ENCODE peak calls at places on chromosomes 13 and 19, in eight cellular contexts. One of them, this sample, is unnamed. For H3K27me3, the result is how much of the 10 kb centered on the place peaks cover.

GRCh38 chr19:741506-742131 is 9.3 kb upstream of the MISP start:
- DNase-seq in CD4-positive, alpha-beta T cell: no peak
- DNase-seq in esophagus squamous epithelium: no peak
- DNase-seq in adrenal gland: no peak
- DNase-seq in bronchial epithelial cell: no peak
- DNase-seq in breast epithelium: no peak
- DNase-seq in H1: no peak
- DNase-seq in heart right ventricle: no peak
- DNase-seq in this sample: no peak

GRCh38 chr13:101751488-101751887 is 299.0 kb downstream of the ITGBL1 start:
- DNase-seq in CD4-positive, alpha-beta T cell: no peak
- DNase-seq in esophagus squamous epithelium: no peak
- DNase-seq in adrenal gland: no peak
- DNase-seq in bronchial epithelial cell: peak
- DNase-seq in breast epithelium: no peak
- DNase-seq in H1: no peak
- DNase-seq in heart right ventricle: no peak
- DNase-seq in this sample: no peak

GRCh38 chr19:35903550-35904179 is 1.3 kb downstream of the HCST start:
- DNase-seq in CD4-positive, alpha-beta T cell: peak
- DNase-seq in esophagus squamous epithelium: peak
- DNase-seq in adrenal gland: peak
- DNase-seq in bronchial epithelial cell: peak
- DNase-seq in breast epithelium: no peak
- DNase-seq in H1: peak
- DNase-seq in heart right ventricle: peak
- DNase-seq in this sample: peak

GRCh38 chr19:48746738-48747575 is at the start of gene IZUMO1:
- DNase-seq in CD4-positive, alpha-beta T cell: peak
- DNase-seq in esophagus squamous epithelium: no peak
- DNase-seq in adrenal gland: peak
- DNase-seq in bronchial epithelial cell: peak
- DNase-seq in breast epithelium: no peak
- DNase-seq in H1: peak
- DNase-seq in heart right ventricle: peak
- DNase-seq in this sample: peak

GRCh38 chr19:37855098-37855497 is 51.3 kb downstream of the WDR87 start:
- DNase-seq in CD4-positive, alpha-beta T cell: peak
- DNase-seq in esophagus squamous epithelium: no peak
- DNase-seq in adrenal gland: no peak
- DNase-seq in bronchial epithelial cell: peak
- DNase-seq in breast epithelium: peak
- DNase-seq in H1: no peak
- DNase-seq in heart right ventricle: peak
- DNase-seq in this sample: no peak

GRCh38 chr13:95800455-95800854 is 123.5 kb downstream of the DNAJC3 start:
- DNase-seq in CD4-positive, alpha-beta T cell: no peak
- DNase-seq in esophagus squamous epithelium: no peak
- DNase-seq in adrenal gland: no peak
- DNase-seq in bronchial epithelial cell: no peak
- DNase-seq in breast epithelium: no peak
- DNase-seq in H1: no peak
- DNase-seq in heart right ventricle: no peak
- DNase-seq in this sample: no peak

GRCh38 chr13:29684441-29684840 is 89.0 kb upstream of the SLC7A1 start:
- DNase-seq in CD4-positive, alpha-beta T cell: no peak
- DNase-seq in esophagus squamous epithelium: no peak
- DNase-seq in adrenal gland: no peak
- DNase-seq in bronchial epithelial cell: peak
- DNase-seq in breast epithelium: no peak
- DNase-seq in H1: no peak
- DNase-seq in heart right ventricle: no peak
- DNase-seq in this sample: no peak

GRCh38 chr13:100156786-100157185 is 67.9 kb downstream of the PCCA start:
- DNase-seq in CD4-positive, alpha-beta T cell: no peak
- DNase-seq in esophagus squamous epithelium: no peak
- DNase-seq in adrenal gland: no peak
- DNase-seq in bronchial epithelial cell: peak
- DNase-seq in breast epithelium: no peak
- DNase-seq in H1: no peak
- DNase-seq in heart right ventricle: no peak
- DNase-seq in this sample: no peak

GRCh38 chr19:39046037-39046821 is 13.9 kb upstream of the FBXO27 start:
- DNase-seq in CD4-positive, alpha-beta T cell: no peak
- DNase-seq in esophagus squamous epithelium: no peak
- DNase-seq in adrenal gland: no peak
- DNase-seq in bronchial epithelial cell: no peak
- DNase-seq in breast epithelium: no peak
- DNase-seq in H1: no peak
- DNase-seq in heart right ventricle: no peak
- DNase-seq in this sample: no peak

GRCh38 chr13:71320452-71320851 is 546.6 kb downstream of the DACH1 start:
- DNase-seq in CD4-positive, alpha-beta T cell: no peak
- DNase-seq in esophagus squamous epithelium: no peak
- DNase-seq in adrenal gland: no peak
- DNase-seq in bronchial epithelial cell: peak
- DNase-seq in breast epithelium: no peak
- DNase-seq in H1: peak
- DNase-seq in heart right ventricle: no peak
- DNase-seq in this sample: no peak

GRCh38 chr19:19064811-19065745 is 1.3 kb downstream of the SLC25A42 start:
- DNase-seq in CD4-positive, alpha-beta T cell: no peak
- DNase-seq in esophagus squamous epithelium: no peak
- DNase-seq in adrenal gland: no peak
- DNase-seq in bronchial epithelial cell: no peak
- DNase-seq in breast epithelium: no peak
- DNase-seq in H1: no peak
- DNase-seq in heart right ventricle: no peak
- DNase-seq in this sample: no peak

GRCh38 chr13:37429976-37430375 is 168.6 kb downstream of the POSTN start:
- DNase-seq in CD4-positive, alpha-beta T cell: no peak
- DNase-seq in esophagus squamous epithelium: no peak
- DNase-seq in adrenal gland: no peak
- DNase-seq in bronchial epithelial cell: peak
- DNase-seq in breast epithelium: no peak
- DNase-seq in H1: no peak
- DNase-seq in heart right ventricle: no peak
- DNase-seq in this sample: no peak

GRCh38 chr13:37427843-37428494 is 170.6 kb downstream of the POSTN start:
- DNase-seq in CD4-positive, alpha-beta T cell: no peak
- DNase-seq in esophagus squamous epithelium: no peak
- DNase-seq in adrenal gland: no peak
- DNase-seq in bronchial epithelial cell: no peak
- DNase-seq in breast epithelium: no peak
- DNase-seq in H1: no peak
- DNase-seq in heart right ventricle: no peak
- DNase-seq in this sample: no peak
- TF ChIP-seq CTCF in CD4-positive, alpha-beta T cell: no peak
- TF ChIP-seq CTCF in esophagus squamous epithelium: no peak
- TF ChIP-seq CTCF in adrenal gland: no peak
- TF ChIP-seq CTCF in bronchial epithelial cell: no peak
- TF ChIP-seq CTCF in breast epithelium: no peak
- TF ChIP-seq CTCF in H1: no peak
- TF ChIP-seq CTCF in heart right ventricle: peak
- TF ChIP-seq CTCF in this sample: no peak

DNA sequence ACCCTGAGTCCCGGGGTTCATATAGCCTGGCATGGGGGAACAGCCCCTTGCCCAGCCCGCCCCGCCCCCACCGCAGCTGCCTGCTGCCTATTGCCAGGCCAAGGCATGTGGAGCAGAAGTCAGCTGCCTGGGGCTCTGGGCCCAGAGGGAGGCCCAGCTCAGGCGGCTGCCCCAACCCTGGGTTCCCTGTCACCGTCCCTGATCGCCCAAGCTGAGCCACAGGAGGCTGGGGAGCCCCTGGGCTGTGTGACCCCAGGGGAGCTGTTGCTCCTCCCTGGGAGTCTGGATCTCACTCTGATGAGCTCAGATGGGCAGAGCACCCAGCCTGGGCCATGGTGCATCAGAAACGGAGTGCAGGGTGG is 1.4 kb downstream of the PLIN4 start:
- DNase-seq in CD4-positive, alpha-beta T cell: no peak
- DNase-seq in esophagus squamous epithelium: no peak
- DNase-seq in adrenal gland: no peak
- DNase-seq in bronchial epithelial cell: no peak
- DNase-seq in breast epithelium: no peak
- DNase-seq in H1: no peak
- DNase-seq in heart right ventricle: no peak
- DNase-seq in this sample: no peak
- H3K27me3 ChIP-seq in CD4-positive, alpha-beta T cell: under half
- H3K27me3 ChIP-seq in esophagus squamous epithelium: under half
- H3K27me3 ChIP-seq in adrenal gland: under half
- H3K27me3 ChIP-seq in bronchial epithelial cell: under half
- H3K27me3 ChIP-seq in breast epithelium: under half
- H3K27me3 ChIP-seq in H1: under half
- H3K27me3 ChIP-seq in heart right ventricle: under half
- H3K27me3 ChIP-seq in this sample: under half

GRCh38 chr13:107976628-107977027 is 238.7 kb downstream of the LIG4 start:
- DNase-seq in CD4-positive, alpha-beta T cell: no peak
- DNase-seq in esophagus squamous epithelium: no peak
- DNase-seq in adrenal gland: no peak
- DNase-seq in bronchial epithelial cell: no peak
- DNase-seq in breast epithelium: no peak
- DNase-seq in H1: no peak
- DNase-seq in heart right ventricle: no peak
- DNase-seq in this sample: no peak

GRCh38 chr13:107977175-107977574 is 238.2 kb downstream of the LIG4 start:
- DNase-seq in CD4-positive, alpha-beta T cell: no peak
- DNase-seq in esophagus squamous epithelium: no peak
- DNase-seq in adrenal gland: no peak
- DNase-seq in bronchial epithelial cell: no peak
- DNase-seq in breast epithelium: no peak
- DNase-seq in H1: no peak
- DNase-seq in heart right ventricle: no peak
- DNase-seq in this sample: no peak
- TF ChIP-seq CTCF in CD4-positive, alpha-beta T cell: no peak
- TF ChIP-seq CTCF in esophagus squamous epithelium: no peak
- TF ChIP-seq CTCF in adrenal gland: no peak
- TF ChIP-seq CTCF in bronchial epithelial cell: no peak
- TF ChIP-seq CTCF in breast epithelium: no peak
- TF ChIP-seq CTCF in H1: no peak
- TF ChIP-seq CTCF in heart right ventricle: no peak
- TF ChIP-seq CTCF in this sample: no peak

GRCh38 chr13:27973956-27974662 is 5.0 kb upstream of the CDX2 start:
- DNase-seq in CD4-positive, alpha-beta T cell: no peak
- DNase-seq in esophagus squamous epithelium: no peak
- DNase-seq in adrenal gland: no peak
- DNase-seq in bronchial epithelial cell: no peak
- DNase-seq in breast epithelium: no peak
- DNase-seq in H1: no peak
- DNase-seq in heart right ventricle: no peak
- DNase-seq in this sample: peak
- H3K27me3 ChIP-seq in CD4-positive, alpha-beta T cell: half or more
- H3K27me3 ChIP-seq in esophagus squamous epithelium: under half
- H3K27me3 ChIP-seq in adrenal gland: half or more
- H3K27me3 ChIP-seq in bronchial epithelial cell: half or more
- H3K27me3 ChIP-seq in breast epithelium: half or more
- H3K27me3 ChIP-seq in H1: half or more
- H3K27me3 ChIP-seq in heart right ventricle: half or more
- H3K27me3 ChIP-seq in this sample: under half

GRCh38 chr19:55451163-55451521 is 8.0 kb upstream of the SHISA7 start:
- DNase-seq in CD4-positive, alpha-beta T cell: no peak
- DNase-seq in esophagus squamous epithelium: no peak
- DNase-seq in adrenal gland: no peak
- DNase-seq in bronchial epithelial cell: no peak
- DNase-seq in breast epithelium: no peak
- DNase-seq in H1: no peak
- DNase-seq in heart right ventricle: no peak
- DNase-seq in this sample: no peak
- TF ChIP-seq CTCF in CD4-positive, alpha-beta T cell: no peak
- TF ChIP-seq CTCF in esophagus squamous epithelium: no peak
- TF ChIP-seq CTCF in adrenal gland: no peak
- TF ChIP-seq CTCF in bronchial epithelial cell: no peak
- TF ChIP-seq CTCF in breast epithelium: no peak
- TF ChIP-seq CTCF in H1: no peak
- TF ChIP-seq CTCF in heart right ventricle: no peak
- TF ChIP-seq CTCF in this sample: no peak